ENCODE peak calls at places on chromosomes 4 and X, in nine cellular contexts. L is HL-60, P is fibroblast of lung, C is keratinocyte, J is heart right ventricle, D is stomach, Q is brain microvascular endothelial cell, X is Karpas-422, N is tibial nerve. W is an unnamed sample.

GRCh38 chrX:129540068-129540653 is at the start of gene OCRL:
- DNase-seq in L (peak; percentile 34), P (peak; percentile 52), C (no peak), J (peak; percentile 61), D (peak; percentile 68), Q (peak; percentile 45), X (peak; percentile 85), N (peak; percentile 35), W (peak; percentile 85)

GRCh38 chr4:70505152-70505748 is 13.1 kb upstream of the AMTN start:
- DNase-seq in L (no peak), P (peak; percentile 65), C (no peak), J (peak; percentile 5), D (peak; percentile 60), Q (peak; percentile 51), X (peak; percentile 74), N (peak; percentile 20), W (peak; percentile 80)

GRCh38 chrX:130171446-130172126 is at the start of gene RAB33A:
- DNase-seq in L (peak; percentile 43), P (peak; percentile 25), C (no peak), J (peak; percentile 8), D (no peak), Q (no peak), X (peak; percentile 65), N (no peak), W (peak; percentile 64)

GRCh38 chrX:36609653-36610585 is 398.2 kb upstream of the FAM47C start:
- DNase-seq in L (no peak), P (peak; percentile 47), C (no peak), J (no peak), D (no peak), Q (no peak), X (no peak), N (no peak), W (no peak)

GRCh38 chrX:149979126-149979644 is 40.9 kb upstream of the EOLA2 start:
- DNase-seq in L (no peak), P (peak; percentile 9), C (no peak), J (no peak), D (no peak), Q (no peak), X (no peak), N (no peak), W (no peak)

GRCh38 chr4:152619556-152619955 is 60.2 kb downstream of the TMEM154 start:
- DNase-seq in L (no peak), P (no peak), C (no peak), J (no peak), D (no peak), Q (no peak), X (no peak), N (no peak), W (no peak)

GRCh38 chr4:54882616-54883015 is 224.9 kb downstream of the KIT start:
- DNase-seq in L (no peak), P (no peak), C (no peak), J (no peak), D (no peak), Q (peak; percentile 54), X (no peak), N (no peak), W (no peak)

GRCh38 chrX:28901637-28902036 is 314.4 kb downstream of the IL1RAPL1 start:
- DNase-seq in L (no peak), P (peak; percentile 47), C (no peak), J (no peak), D (no peak), Q (no peak), X (no peak), N (no peak), W (no peak)

GRCh38 chrX:134810211-134810610 is 151.9 kb upstream of the PLAC1 start:
- DNase-seq in L (no peak), P (no peak), C (no peak), J (no peak), D (no peak), Q (no peak), X (no peak), N (no peak), W (no peak)

GRCh38 chr4:154578919-154579318 is 11.6 kb downstream of the FGA start:
- DNase-seq in L (no peak), P (no peak), C (no peak), J (no peak), D (no peak), Q (no peak), X (no peak), N (no peak), W (no peak)

GRCh38 chrX:123201720-123202119 is 17.6 kb downstream of the GRIA3 start:
- DNase-seq in L (no peak), P (no peak), C (no peak), J (no peak), D (no peak), Q (no peak), X (no peak), N (no peak), W (no peak)

GRCh38 chr4:6641164-6641970 is 882 bp downstream of the MRFAP1 start:
- DNase-seq in L (no peak), P (peak; percentile 44), C (no peak), J (peak; percentile 44), D (peak; percentile 40), Q (peak; percentile 10), X (peak; percentile 81), N (no peak), W (no peak)

GRCh38 chr4:91243132-91243531 is 1060.6 kb upstream of the GRID2 start:
- DNase-seq in L (no peak), P (peak; percentile 0), C (no peak), J (peak; percentile 65), D (no peak), Q (no peak), X (no peak), N (no peak), W (peak; percentile 67)

GRCh38 chrX:16239211-16239610 is 71.9 kb downstream of the MAGEB17 start:
- DNase-seq in L (no peak), P (peak; percentile 61), C (peak; percentile 38), J (no peak), D (no peak), Q (peak; percentile 81), X (no peak), N (no peak), W (no peak)

GRCh38 chr4:137540356-137540755 is 8.1 kb upstream of the PCDH18 start:
- DNase-seq in L (no peak), P (no peak), C (no peak), J (no peak), D (no peak), Q (no peak), X (no peak), N (no peak), W (no peak)

GRCh38 chrX:123184858-123185251 is 777 bp downstream of the GRIA3 start:
- DNase-seq in L (no peak), P (no peak), C (no peak), J (no peak), D (no peak), Q (no peak), X (no peak), N (no peak), W (no peak)

GRCh38 chrX:115892787-115893671 is 277.5 kb upstream of the AGTR2 start:
- DNase-seq in L (no peak), P (peak; percentile 4), C (no peak), J (no peak), D (peak; percentile 70), Q (peak; percentile 28), X (peak; percentile 93), N (no peak), W (no peak)

GRCh38 chr4:163591614-163592020 is 97.1 kb downstream of the TMA16 start:
- DNase-seq in L (no peak), P (no peak), C (no peak), J (no peak), D (no peak), Q (no peak), X (peak; percentile 94), N (no peak), W (no peak)
- H3K27ac ChIP-seq in L (peak overlapping the region; percentile 65), P (no peak overlapping the region), C (no peak overlapping the region), J (no peak overlapping the region), D (no peak overlapping the region), Q (no peak overlapping the region), X (peak overlapping the region; percentile 91), N (no peak overlapping the region), W (no peak overlapping the region)

GRCh38 chrX:34813618-34814017 is 129.0 kb upstream of the FAM47B start:
- DNase-seq in L (no peak), P (peak; percentile 6), C (no peak), J (no peak), D (no peak), Q (peak; percentile 32), X (no peak), N (no peak), W (no peak)
- H3K27ac ChIP-seq in L (no peak overlapping the region), P (no peak overlapping the region), C (no peak overlapping the region), J (no peak overlapping the region), D (no peak overlapping the region), Q (no peak overlapping the region), X (no peak overlapping the region), N (no peak overlapping the region), W (no peak overlapping the region)

GRCh38 chr4:38802561-38803355 is 1.8 kb downstream of the TLR1 start:
- DNase-seq in L (no peak), P (no peak), C (no peak), J (no peak), D (no peak), Q (no peak), X (no peak), N (no peak), W (no peak)
- H3K27ac ChIP-seq in L (no peak overlapping the region), P (no peak overlapping the region), C (no peak overlapping the region), J (no peak overlapping the region), D (no peak overlapping the region), Q (no peak overlapping the region), X (peak overlapping the region; percentile 93), N (peak overlapping the region; percentile 79), W (no peak overlapping the region)

GRCh38 chrX:107699611-107700010 is 71.3 kb downstream of the PRPS1 start:
- DNase-seq in L (no peak), P (no peak), C (no peak), J (no peak), D (no peak), Q (no peak), X (no peak), N (no peak), W (no peak)

GRCh38 chrX:107700317-107700774 is 72.0 kb downstream of the PRPS1 start:
- DNase-seq in L (no peak), P (peak; percentile 71), C (no peak), J (no peak), D (no peak), Q (no peak), X (peak; percentile 41), N (no peak), W (no peak)

GRCh38 chrX:107704181-107704580 is 71.4 kb downstream of the TSC22D3 start:
- DNase-seq in L (no peak), P (no peak), C (no peak), J (no peak), D (no peak), Q (no peak), X (no peak), N (no peak), W (no peak)

GRCh38 chrX:107700802-107701201 is 72.5 kb downstream of the PRPS1 start:
- DNase-seq in L (no peak), P (no peak), C (no peak), J (no peak), D (no peak), Q (no peak), X (no peak), N (no peak), W (no peak)

DNA sequence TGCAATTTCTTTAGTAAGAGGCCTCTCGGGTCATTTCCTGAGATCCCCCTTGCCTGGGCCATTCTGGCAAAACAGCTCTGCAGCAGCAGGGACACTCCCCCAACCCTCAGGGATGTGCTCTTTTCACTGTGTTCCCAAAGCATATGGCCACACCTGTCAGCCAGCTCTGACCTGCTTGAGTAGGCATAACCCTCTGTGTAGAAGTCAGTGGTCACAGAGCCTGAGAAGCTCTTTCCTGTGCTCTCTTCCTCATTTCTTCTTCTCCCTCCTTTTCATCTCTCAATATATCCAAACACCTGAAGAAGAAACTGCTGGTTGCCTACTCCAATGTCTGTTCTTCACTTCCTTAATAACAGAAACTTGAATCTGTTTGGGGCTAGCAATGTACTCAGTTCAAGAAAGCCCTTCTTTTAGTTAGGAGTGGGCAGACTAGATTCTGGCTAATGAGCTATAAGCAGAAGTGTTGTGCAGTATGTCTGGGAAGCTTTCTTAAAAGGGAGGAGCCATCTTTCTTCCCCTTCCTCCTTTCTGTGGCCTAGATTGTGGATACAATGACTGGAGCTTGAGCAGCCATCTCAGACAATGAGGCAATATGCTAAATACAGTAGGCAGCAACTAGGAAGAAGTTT is 73.3 kb downstream of the PRPS1 start:
- DNase-seq in L (peak; percentile 55), P (no peak), C (no peak), J (no peak), D (no peak), Q (no peak), X (peak; percentile 40), N (no peak), W (no peak)
- H3K27ac ChIP-seq in L (peak overlapping the region; percentile 46), P (no peak overlapping the region), C (no peak overlapping the region), J (no peak overlapping the region), D (peak overlapping the region; percentile 47), Q (no peak overlapping the region), X (no peak overlapping the region), N (peak overlapping the region; percentile 93), W (peak overlapping the region; percentile 51)